ENCODE peak calls at places on chromosomes 7 and 10, in seven cellular contexts. P, A, D, O, T, J and N are unnamed samples. For H3K9me3, the result is how much of the 10 kb centered on the place peaks cover.

GRCh38 chr10:50394832-50395231 is 143.5 kb upstream of the ASAH2 start:
- DNase-seq in J (no peak), O (no peak), T (no peak), P (no peak), D (no peak), A (no peak), N (no peak)

GRCh38 chr7:4800487-4800886 is 25.1 kb downstream of the AP5Z1 start:
- DNase-seq in A (no peak), P (no peak), J (no peak), O (no peak), T (no peak), D (no peak), N (no peak)

GRCh38 chr7:39667354-39667923 is 44.1 kb downstream of the RALA start:
- DNase-seq in A (no peak), J (no peak), P (no peak), T (no peak), D (no peak), O (no peak), N (no peak)

GRCh38 chr7:115631782-115632181 is 398.8 kb downstream of the TFEC start:
- DNase-seq in T (no peak), O (no peak), J (no peak), P (no peak), D (no peak), A (no peak), N (no peak)

GRCh38 chr10:59593768-59594167 is 115.9 kb downstream of the SLC16A9 start:
- DNase-seq in O (no peak), T (no peak), P (no peak), A (no peak), J (no peak), D (peak), N (no peak)

GRCh38 chr10:110859947-110860376 is 11.8 kb upstream of the PDCD4 start:
- DNase-seq in D (no peak), A (no peak), J (no peak), O (no peak), P (no peak), T (no peak), N (no peak)

GRCh38 chr10:35339946-35340345 is 3.6 kb downstream of the CCNY start:
- DNase-seq in J (no peak), D (no peak), O (no peak), P (no peak), A (no peak), T (no peak), N (no peak)

GRCh38 chr10:88150338-88150737 is 286.9 kb downstream of the PTEN start:
- DNase-seq in T (no peak), P (no peak), D (no peak), A (no peak), O (no peak), J (no peak), N (no peak)

GRCh38 chr10:72086466-72087391 is 1.6 kb downstream of the SPOCK2 start:
- DNase-seq in A (peak), J (no peak), D (peak), T (peak), P (peak), O (no peak), N (peak)

GRCh38 chr7:50733552-50733951 is 49.1 kb downstream of the GRB10 start:
- DNase-seq in O (no peak), D (no peak), P (no peak), T (no peak), A (no peak), J (peak), N (no peak)

GRCh38 chr10:5416981-5417380 is 4.6 kb downstream of the NET1 start:
- DNase-seq in D (no peak), J (no peak), O (no peak), P (peak), A (peak), T (no peak), N (no peak)

GRCh38 chr10:35204650-35205319 is 78.1 kb downstream of the CREM start:
- DNase-seq in T (no peak), A (no peak), O (no peak), J (no peak), P (no peak), D (no peak), N (no peak)

GRCh38 chr10:49600781-49601400 is 9.2 kb upstream of the SLC18A3 start:
- DNase-seq in J (no peak), A (no peak), O (no peak), T (no peak), P (no peak), D (no peak), N (no peak)

DNA sequence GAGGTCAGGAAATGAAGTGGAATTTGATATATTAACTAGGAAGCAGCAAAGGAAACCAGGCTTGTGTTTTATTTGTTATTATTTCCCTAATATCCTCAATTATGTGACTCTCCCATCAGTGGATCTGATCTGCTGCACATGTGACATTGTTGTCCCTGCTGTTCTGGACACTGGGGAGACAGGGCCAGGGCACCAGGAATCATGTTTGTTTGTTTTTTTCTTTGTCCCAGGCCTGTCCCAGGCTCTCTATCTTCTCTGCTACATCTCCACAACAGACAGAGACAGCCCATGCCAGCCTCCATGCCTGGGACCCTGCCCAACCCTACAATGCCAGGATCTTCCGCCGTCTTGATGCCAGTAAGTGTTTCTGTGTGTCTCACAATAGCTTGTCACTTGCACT is 239.6 kb downstream of the TRIL start:
- DNase-seq in D (no peak), O (no peak), P (no peak), A (no peak), J (no peak), T (no peak), N (no peak)
- H3K27ac ChIP-seq in D (no peak), O (no peak), P (no peak), A (no peak), J (no peak), T (no peak), N (no peak)

GRCh38 chr7:158584392-158584791 is 3.2 kb downstream of the PTPRN2 start:
- DNase-seq in O (no peak), P (no peak), A (no peak), T (no peak), D (no peak), J (no peak), N (no peak)

GRCh38 chr7:158587425-158588084 is at the start of gene PTPRN2:
- DNase-seq in O (no peak), T (peak), A (peak), D (peak), P (peak), J (peak), N (peak)

GRCh38 chr7:158585721-158586498 is 1.7 kb downstream of the PTPRN2 start:
- DNase-seq in T (no peak), D (peak), J (peak), P (no peak), A (no peak), O (no peak), N (no peak)

GRCh38 chr7:158588085-158588877 is 658 bp upstream of the PTPRN2 start:
- DNase-seq in D (no peak), O (no peak), T (no peak), P (peak), A (no peak), J (no peak), N (no peak)

DNA sequence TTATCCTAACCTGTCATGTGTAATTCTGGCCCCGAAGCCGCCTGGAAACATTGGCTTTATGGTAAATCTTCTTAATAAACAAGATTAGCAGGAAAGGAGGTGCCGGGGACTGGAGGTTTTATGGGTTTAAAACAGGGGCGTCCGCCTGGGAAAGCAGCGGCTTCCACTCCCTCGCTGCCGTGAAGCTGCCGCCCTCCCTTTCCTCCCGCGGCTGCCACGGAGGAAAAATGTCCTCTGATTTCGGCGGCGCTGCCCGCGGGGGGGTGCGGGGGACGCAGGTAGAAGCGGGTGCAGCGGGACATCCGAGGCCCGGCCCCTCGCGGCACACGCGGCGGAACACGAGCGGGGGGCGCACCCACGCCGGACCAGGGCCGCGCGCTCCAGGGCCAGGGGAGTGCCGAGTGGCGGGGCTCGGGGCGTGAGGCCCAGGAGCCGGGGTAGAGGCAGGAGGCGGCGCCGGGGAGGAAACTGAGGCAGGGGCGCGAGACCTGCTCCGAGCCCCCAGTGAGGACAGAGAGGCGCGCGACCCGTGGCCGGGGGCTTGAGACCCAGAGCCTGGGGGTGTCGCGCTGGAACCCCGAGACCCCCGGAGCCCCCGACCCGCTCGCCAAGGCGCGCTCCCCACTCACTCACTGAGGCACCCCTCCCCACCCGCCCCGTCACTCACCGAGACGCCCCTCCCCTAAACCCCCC is 978 bp downstream of the PTPRN2 start:
- DNase-seq in D (no peak), O (no peak), J (peak), A (no peak), P (peak), T (no peak), N (no peak)
- H3K9me3 ChIP-seq in D (under half), O (under half), J (under half), A (under half), P (under half), T (under half), N (under half)

GRCh38 chr10:103845983-103846382 is 9.4 kb downstream of the SH3PXD2A start:
- DNase-seq in P (no peak), O (no peak), T (no peak), A (peak), D (peak), J (no peak), N (peak)

GRCh38 chr10:103847346-103847745 is 8.0 kb downstream of the SH3PXD2A start:
- DNase-seq in T (no peak), O (no peak), P (no peak), D (no peak), J (no peak), A (no peak), N (no peak)

GRCh38 chr10:103849212-103849877 is 6.0 kb downstream of the SH3PXD2A start:
- DNase-seq in A (no peak), J (no peak), D (no peak), P (no peak), O (no peak), T (no peak), N (no peak)

GRCh38 chr10:103849880-103850571 is 5.3 kb downstream of the SH3PXD2A start:
- DNase-seq in T (no peak), D (no peak), J (no peak), A (peak), P (no peak), O (no peak), N (no peak)

DNA sequence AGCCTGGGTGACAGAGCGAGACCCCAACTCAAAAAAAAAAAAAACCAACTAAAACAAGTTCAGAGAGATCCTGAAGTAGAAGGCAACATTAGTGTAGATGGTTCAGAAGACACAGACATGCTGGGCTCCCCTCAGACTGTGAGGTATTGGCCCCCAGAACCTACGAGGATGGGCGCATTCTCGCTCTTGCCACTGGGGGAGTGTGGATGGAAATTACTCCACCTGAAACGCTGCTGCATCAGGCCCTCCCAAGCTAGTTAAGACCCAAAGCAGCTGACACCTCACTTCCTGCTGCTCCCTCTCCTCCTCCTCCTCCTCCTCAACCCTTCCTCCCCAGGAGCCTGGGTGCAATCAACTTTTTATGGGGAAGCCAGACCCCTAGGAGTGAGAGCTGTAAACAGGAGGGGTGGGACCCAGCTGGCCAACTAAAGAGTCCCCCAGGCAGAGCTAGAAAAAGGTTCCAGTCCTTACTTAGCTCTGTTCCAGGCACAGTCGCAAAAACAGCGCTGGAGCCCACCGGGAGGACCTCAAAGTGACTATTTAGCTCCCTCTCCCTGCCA is 7.4 kb downstream of the SH3PXD2A start:
- DNase-seq in T (no peak), D (no peak), J (no peak), O (peak), A (no peak), P (peak), N (no peak)
- TF ChIP-seq CTCF in T (no peak), D (no peak), J (no peak), O (peak), A (peak), P (peak), N (no peak)

GRCh38 chr10:22427890-22428571 is 82.7 kb downstream of the SPAG6 start:
- DNase-seq in D (no peak), T (no peak), J (no peak), O (peak), P (no peak), A (no peak), N (no peak)
- H3K27ac ChIP-seq in D (no peak), T (no peak), J (no peak), O (peak), P (no peak), A (no peak), N (no peak)

GRCh38 chr10:1687190-1687589 is 50.1 kb downstream of the ADARB2 start:
- DNase-seq in A (no peak), T (no peak), O (no peak), J (no peak), D (no peak), P (no peak), N (no peak)
- H3K9me3 ChIP-seq in A (under half), T (under half), O (under half), J (under half), D (under half), P (under half), N (under half)